ENCODE peak calls at places on chromosomes 1 and 21, in five cellular contexts. C, D, M, H and K are unnamed samples.

GRCh38 chr1:61141288-61142044 is 59.1 kb downstream of the NFIA start:
- DNase-seq in C (no peak), H (no peak), M (no peak), D (peak), K (no peak)

GRCh38 chr1:228986093-228986904 is 251.0 kb downstream of the RHOU start:
- DNase-seq in C (no peak), H (no peak), D (no peak), M (no peak), K (no peak)

GRCh38 chr1:111621050-111621449 is 1.5 kb downstream of the RAP1A start:
- DNase-seq in C (no peak), M (no peak), H (no peak), D (peak), K (no peak)

GRCh38 chr1:118396824-118397530 is 211.9 kb upstream of the SPAG17 start:
- DNase-seq in D (no peak), C (no peak), M (no peak), H (no peak), K (no peak)

GRCh38 chr1:116260096-116260495 is 112.9 kb upstream of the ATP1A1 start:
- DNase-seq in M (no peak), H (no peak), C (no peak), D (no peak), K (no peak)

GRCh38 chr1:235946570-235946981 is 79.9 kb upstream of the LYST start:
- DNase-seq in D (no peak), M (no peak), H (no peak), C (no peak), K (no peak)

GRCh38 chr1:59272507-59272906 is 24.4 kb upstream of the FGGY start:
- DNase-seq in C (no peak), D (no peak), H (no peak), M (peak), K (no peak)

GRCh38 chr1:238451006-238451405 is 560.3 kb upstream of the ZP4 start:
- DNase-seq in C (no peak), M (no peak), D (no peak), H (no peak), K (no peak)

GRCh38 chr1:153752072-153752471 is 23.1 kb upstream of the SLC27A3 start:
- DNase-seq in D (no peak), C (no peak), M (no peak), H (no peak), K (no peak)

GRCh38 chr1:202376247-202376646 is 27.7 kb downstream of the PPP1R12B start:
- DNase-seq in D (peak), H (no peak), M (no peak), C (no peak), K (no peak)

GRCh38 chr1:221994274-221994698 is 252.4 kb upstream of the DUSP10 start:
- DNase-seq in D (peak), H (no peak), C (no peak), M (peak), K (no peak)

GRCh38 chr1:1627261-1627841 is 4.6 kb upstream of the MMP23B start:
- DNase-seq in H (no peak), D (no peak), C (peak), M (no peak), K (no peak)

GRCh38 chr1:245045087-245045881 is 109.5 kb upstream of the KIF26B start:
- DNase-seq in H (no peak), M (no peak), C (no peak), D (peak), K (peak)

GRCh38 chr1:8646189-8646588 is 171.3 kb downstream of the RERE start:
- DNase-seq in C (no peak), H (no peak), D (no peak), M (no peak), K (no peak)

GRCh38 chr1:23593556-23594148 is 34.4 kb upstream of the ID3 start:
- DNase-seq in H (no peak), M (no peak), D (no peak), C (no peak), K (no peak)

GRCh38 chr1:191520345-191520744 is 637.9 kb upstream of the RGS18 start:
- DNase-seq in H (no peak), M (no peak), C (no peak), D (no peak), K (no peak)

GRCh38 chr1:28592314-28593071 is 428 bp downstream of the RAB42 start:
- DNase-seq in H (no peak), C (no peak), M (no peak), D (no peak), K (peak)

GRCh38 chr1:30010506-30011106 is 712.8 kb downstream of the MATN1 start:
- DNase-seq in C (no peak), H (no peak), M (no peak), D (no peak), K (no peak)

GRCh38 chr1:115112496-115113375 is 23.4 kb upstream of the TSPAN2 start:
- DNase-seq in D (peak), H (no peak), M (no peak), C (peak), K (peak)

GRCh38 chr1:36139521-36139920 is 9.8 kb downstream of the TRAPPC3 start:
- DNase-seq in M (no peak), D (no peak), H (no peak), C (no peak), K (no peak)

GRCh38 chr1:186849271-186849671 is 20.5 kb downstream of the PLA2G4A start:
- DNase-seq in H (no peak), M (peak), C (no peak), D (no peak), K (no peak)
- TF ChIP-seq ATF3 in H (no peak), M (no peak), C (no peak), D (no peak), K (no peak)

GRCh38 chr1:44733365-44733764 is 2.4 kb upstream of the RNU5D-1 start:
- DNase-seq in M (no peak), C (no peak), D (no peak), H (no peak), K (no peak)
- TF ChIP-seq ATF3 in M (no peak), C (no peak), D (no peak), H (no peak), K (no peak)

GRCh38 chr21:43854773-43855633 is 10.0 kb upstream of the AGPAT3 start:
- DNase-seq in H (no peak), D (peak), C (no peak), M (peak), K (no peak)
- TF ChIP-seq ATF3 in H (no peak), D (no peak), C (no peak), M (no peak), K (no peak)

GRCh38 chr1:219174672-219175564 is 1.2 kb downstream of the LYPLAL1 start:
- DNase-seq in D (peak), C (no peak), H (no peak), M (peak), K (no peak)
- TF ChIP-seq ATF3 in D (peak), C (no peak), H (no peak), M (no peak), K (no peak)

GRCh38 chr21:43206231-43207042 is 37.6 kb downstream of the CRYAA start:
- DNase-seq in D (no peak), C (no peak), H (no peak), M (no peak), K (peak)

GRCh38 chr21:43207868-43208267 is 39.1 kb downstream of the CRYAA start:
- DNase-seq in D (no peak), H (no peak), M (no peak), C (no peak), K (peak)

GRCh38 chr21:43208561-43209332 is 39.9 kb downstream of the CRYAA start:
- DNase-seq in C (no peak), H (no peak), M (no peak), D (no peak), K (peak)

GRCh38 chr21:43204638-43205037 is 35.8 kb downstream of the CRYAA start:
- DNase-seq in H (no peak), D (no peak), C (no peak), M (no peak), K (no peak)

DNA sequence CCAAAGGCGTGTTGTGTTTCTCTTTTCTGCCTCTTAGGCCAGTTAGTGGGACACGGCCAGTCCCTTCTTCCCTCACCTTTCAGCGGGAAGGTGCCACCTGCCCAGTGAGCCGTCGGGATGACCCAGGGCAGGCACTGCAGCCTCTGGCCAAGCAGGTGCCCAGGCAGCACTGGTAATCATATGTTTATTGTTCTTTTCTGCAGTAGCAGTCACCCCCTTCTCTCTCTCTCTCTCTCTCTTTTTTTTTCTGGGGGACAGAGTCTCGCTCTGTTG is 38.2 kb downstream of the CRYAA start:
- DNase-seq in M (no peak), H (no peak), C (no peak), D (no peak), K (no peak)
- TF ChIP-seq ATF3 in M (no peak), H (no peak), C (no peak), D (no peak), K (no peak)